ENCODE peak calls at places on chromosomes 13 and 19, in four cellular contexts. One of them, this sample, is unnamed.

GRCh38 chr13:109818891-109819290 is 32.5 kb upstream of the IRS2 start:
- DNase-seq in HAP-1: no peak
- DNase-seq in ascending aorta: no peak
- DNase-seq in thoracic aorta: no peak
- DNase-seq in this sample: peak

GRCh38 chr19:14603990-14604387 is 21.1 kb downstream of the CLEC17A start:
- DNase-seq in HAP-1: no peak
- DNase-seq in ascending aorta: no peak
- DNase-seq in thoracic aorta: no peak
- DNase-seq in this sample: no peak

GRCh38 chr19:49988433-49988832 is 27.5 kb upstream of the SIGLEC11 start:
- DNase-seq in HAP-1: no peak
- DNase-seq in ascending aorta: no peak
- DNase-seq in thoracic aorta: no peak
- DNase-seq in this sample: no peak

GRCh38 chr13:30647420-30647819 is 29.7 kb downstream of the USPL1 start:
- DNase-seq in HAP-1: no peak
- DNase-seq in ascending aorta: no peak
- DNase-seq in thoracic aorta: no peak
- DNase-seq in this sample: no peak

GRCh38 chr13:72462726-72463125 is 264.7 kb downstream of the MZT1 start:
- DNase-seq in HAP-1: no peak
- DNase-seq in ascending aorta: no peak
- DNase-seq in thoracic aorta: no peak
- DNase-seq in this sample: no peak

GRCh38 chr19:14072535-14073231 is at the start of gene MISP3:
- DNase-seq in HAP-1: peak
- DNase-seq in ascending aorta: no peak
- DNase-seq in thoracic aorta: no peak
- DNase-seq in this sample: peak

GRCh38 chr13:43232144-43232840 is 208.9 kb downstream of the DNAJC15 start:
- DNase-seq in HAP-1: no peak
- DNase-seq in ascending aorta: no peak
- DNase-seq in thoracic aorta: no peak
- DNase-seq in this sample: no peak

GRCh38 chr19:2252481-2253105 is 3.5 kb downstream of the AMH start:
- DNase-seq in HAP-1: no peak
- DNase-seq in ascending aorta: no peak
- DNase-seq in thoracic aorta: no peak
- DNase-seq in this sample: no peak

GRCh38 chr13:27023385-27023784 is 148.2 kb downstream of the USP12 start:
- DNase-seq in HAP-1: no peak
- DNase-seq in ascending aorta: no peak
- DNase-seq in thoracic aorta: no peak
- DNase-seq in this sample: no peak

GRCh38 chr13:99559560-99559959 is 58.3 kb downstream of the TM9SF2 start:
- DNase-seq in HAP-1: no peak
- DNase-seq in ascending aorta: no peak
- DNase-seq in thoracic aorta: no peak
- DNase-seq in this sample: no peak

GRCh38 chr13:53060840-53061485 is 32.4 kb downstream of the OLFM4 start:
- DNase-seq in HAP-1: no peak
- DNase-seq in ascending aorta: no peak
- DNase-seq in thoracic aorta: no peak
- DNase-seq in this sample: no peak

GRCh38 chr13:45198924-45199323 is 1.9 kb downstream of the KCTD4 start:
- DNase-seq in HAP-1: no peak
- DNase-seq in ascending aorta: no peak
- DNase-seq in thoracic aorta: no peak
- DNase-seq in this sample: no peak

GRCh38 chr13:105165449-105166125 is 1369.9 kb downstream of the EFNB2 start:
- DNase-seq in HAP-1: no peak
- DNase-seq in ascending aorta: no peak
- DNase-seq in thoracic aorta: no peak
- DNase-seq in this sample: no peak

GRCh38 chr19:7152568-7152967 is 83.1 kb downstream of the ZNF557 start:
- DNase-seq in HAP-1: peak
- DNase-seq in ascending aorta: no peak
- DNase-seq in thoracic aorta: no peak
- DNase-seq in this sample: no peak

GRCh38 chr13:31477961-31478360 is 261.4 kb upstream of the RXFP2 start:
- DNase-seq in HAP-1: no peak
- DNase-seq in ascending aorta: no peak
- DNase-seq in thoracic aorta: no peak
- DNase-seq in this sample: no peak

GRCh38 chr19:2554856-2555255 is 78.9 kb downstream of the GADD45B start:
- DNase-seq in HAP-1: no peak
- DNase-seq in ascending aorta: no peak
- DNase-seq in thoracic aorta: no peak
- DNase-seq in this sample: no peak

GRCh38 chr19:17757125-17757524 is 5.8 kb downstream of the FCHO1 start:
- DNase-seq in HAP-1: no peak
- DNase-seq in ascending aorta: no peak
- DNase-seq in thoracic aorta: no peak
- DNase-seq in this sample: no peak

GRCh38 chr19:32164384-32164992 is 180.9 kb upstream of the ZNF507 start:
- DNase-seq in HAP-1: no peak
- DNase-seq in ascending aorta: no peak
- DNase-seq in thoracic aorta: no peak
- DNase-seq in this sample: no peak

GRCh38 chr19:12284226-12284625 is 10.5 kb downstream of the ZNF44 start:
- DNase-seq in HAP-1: no peak
- DNase-seq in ascending aorta: no peak
- DNase-seq in thoracic aorta: no peak
- DNase-seq in this sample: no peak

GRCh38 chr13:39269411-39269810 is 231.2 kb downstream of the NHLRC3 start:
- DNase-seq in HAP-1: no peak
- DNase-seq in ascending aorta: no peak
- DNase-seq in thoracic aorta: no peak
- DNase-seq in this sample: no peak

GRCh38 chr13:60873116-60873515 is 476.1 kb downstream of the TDRD3 start:
- DNase-seq in HAP-1: no peak
- DNase-seq in ascending aorta: no peak
- DNase-seq in thoracic aorta: no peak
- DNase-seq in this sample: no peak

GRCh38 chr13:31214379-31214778 is 14.6 kb downstream of the B3GLCT start:
- DNase-seq in HAP-1: no peak
- DNase-seq in ascending aorta: no peak
- DNase-seq in thoracic aorta: no peak
- DNase-seq in this sample: no peak

GRCh38 chr19:38831142-38831605 is 420 bp downstream of the ECH1 start:
- DNase-seq in HAP-1: peak
- DNase-seq in ascending aorta: peak
- DNase-seq in thoracic aorta: peak
- DNase-seq in this sample: peak

GRCh38 chr19:55526216-55527196 is 10.4 kb downstream of the SBK2 start:
- DNase-seq in HAP-1: peak
- DNase-seq in ascending aorta: no peak
- DNase-seq in thoracic aorta: no peak
- DNase-seq in this sample: no peak

GRCh38 chr19:588758-589692 is 656 bp upstream of the HCN2 start:
- DNase-seq in HAP-1: no peak
- DNase-seq in ascending aorta: no peak
- DNase-seq in thoracic aorta: no peak
- DNase-seq in this sample: peak

GRCh38 chr13:100442095-100442832 is 146.3 kb downstream of the GGACT start:
- DNase-seq in HAP-1: no peak
- DNase-seq in ascending aorta: no peak
- DNase-seq in thoracic aorta: no peak
- DNase-seq in this sample: no peak

GRCh38 chr19:17739121-17739875 is 12.0 kb upstream of the FCHO1 start:
- DNase-seq in HAP-1: peak
- DNase-seq in ascending aorta: no peak
- DNase-seq in thoracic aorta: no peak
- DNase-seq in this sample: peak

GRCh38 chr19:10105241-10106099 is 692 bp upstream of the PPAN start:
- DNase-seq in HAP-1: no peak
- DNase-seq in ascending aorta: peak
- DNase-seq in thoracic aorta: no peak
- DNase-seq in this sample: no peak

GRCh38 chr19:919157-920050 is 2.3 kb downstream of the KISS1R start:
- DNase-seq in HAP-1: no peak
- DNase-seq in ascending aorta: no peak
- DNase-seq in thoracic aorta: no peak
- DNase-seq in this sample: no peak

GRCh38 chr13:99959538-99960230 is 11.9 kb downstream of the ZIC5 start:
- DNase-seq in HAP-1: no peak
- DNase-seq in ascending aorta: peak
- DNase-seq in thoracic aorta: no peak
- DNase-seq in this sample: peak

GRCh38 chr19:2334426-2334825 is 5.9 kb downstream of the SPPL2B start:
- DNase-seq in HAP-1: no peak
- DNase-seq in ascending aorta: no peak
- DNase-seq in thoracic aorta: no peak
- DNase-seq in this sample: no peak

GRCh38 chr13:34667356-34668218 is 274.5 kb upstream of the NBEA start:
- DNase-seq in HAP-1: no peak
- DNase-seq in ascending aorta: no peak
- DNase-seq in thoracic aorta: no peak
- DNase-seq in this sample: no peak

GRCh38 chr13:26061947-26062346 is 10.1 kb upstream of the SHISA2 start:
- DNase-seq in HAP-1: no peak
- DNase-seq in ascending aorta: no peak
- DNase-seq in thoracic aorta: no peak
- DNase-seq in this sample: no peak

This sample was measured in NCI-H526.